ENCODE peak calls at places on chromosome 1, in seven cellular contexts. D is lower lobe of right lung, V is AG09309, C is tibial nerve, P is cardiac fibroblast, U is dorsolateral prefrontal cortex, Z is OCI-LY7. F is an unnamed sample.

GRCh38 chr1:23902611-23903278 is 10.4 kb downstream of the CNR2 start:
- DNase-seq in D (no peak), V (no peak), C (no peak), P (no peak), U (no peak), Z (no peak), F (peak; percentile 88)

GRCh38 chr1:20726932-20727745 is 5.4 kb downstream of the SH2D5 start:
- DNase-seq in D (no peak), V (no peak), C (no peak), P (no peak), U (peak; percentile 18), Z (no peak), F (no peak)

GRCh38 chr1:26994772-26995625 is 1.5 kb downstream of the TRNP1 start:
- DNase-seq in D (no peak), V (no peak), C (no peak), P (no peak), U (no peak), Z (peak; percentile 9), F (no peak)

GRCh38 chr1:2288308-2288707 is 60.2 kb downstream of the SKI start:
- DNase-seq in D (no peak), V (no peak), C (no peak), P (no peak), U (no peak), Z (no peak), F (no peak)

GRCh38 chr1:116538527-116538926 is 32.3 kb downstream of the CD58 start:
- DNase-seq in D (no peak), V (no peak), C (no peak), P (no peak), U (no peak), Z (no peak), F (no peak)

GRCh38 chr1:24082372-24082771 is 29.6 kb downstream of the MYOM3 start:
- DNase-seq in D (peak; percentile 36), V (no peak), C (no peak), P (no peak), U (no peak), Z (no peak), F (no peak)

GRCh38 chr1:173555651-173556305 is 47.1 kb downstream of the SLC9C2 start:
- DNase-seq in D (no peak), V (no peak), C (no peak), P (no peak), U (no peak), Z (no peak), F (no peak)

GRCh38 chr1:200099040-200099439 is 71.5 kb downstream of the NR5A2 start:
- DNase-seq in D (no peak), V (no peak), C (no peak), P (peak; percentile 67), U (no peak), Z (no peak), F (no peak)

GRCh38 chr1:36101546-36101945 is 12.9 kb downstream of the ADPRS start:
- DNase-seq in D (no peak), V (no peak), C (no peak), P (no peak), U (no peak), Z (no peak), F (no peak)

GRCh38 chr1:1304331-1305299 is 3.1 kb downstream of the ACAP3 start:
- DNase-seq in D (peak; percentile 69), V (peak; percentile 31), C (peak; percentile 62), P (peak; percentile 73), U (peak; percentile 97), Z (no peak), F (peak; percentile 81)

GRCh38 chr1:60068393-60069045 is 5.1 kb downstream of the C1orf87 start:
- DNase-seq in D (no peak), V (peak; percentile 63), C (no peak), P (peak; percentile 48), U (no peak), Z (no peak), F (no peak)

GRCh38 chr1:80910426-80910825 is 890.3 kb upstream of the ADGRL2 start:
- DNase-seq in D (no peak), V (no peak), C (no peak), P (no peak), U (no peak), Z (no peak), F (no peak)

GRCh38 chr1:41422306-41422705 is 61.1 kb downstream of the FOXO6 start:
- DNase-seq in D (no peak), V (no peak), C (no peak), P (no peak), U (no peak), Z (no peak), F (no peak)

GRCh38 chr1:235834620-235835019 is 32.1 kb downstream of the LYST start:
- DNase-seq in D (no peak), V (no peak), C (no peak), P (no peak), U (no peak), Z (no peak), F (no peak)

GRCh38 chr1:202237052-202237451 is 43.5 kb downstream of the LGR6 start:
- DNase-seq in D (no peak), V (no peak), C (no peak), P (peak; percentile 20), U (no peak), Z (peak; percentile 36), F (no peak)

GRCh38 chr1:116306837-116307442 is 66.1 kb upstream of the ATP1A1 start:
- DNase-seq in D (no peak), V (no peak), C (no peak), P (no peak), U (no peak), Z (no peak), F (no peak)

GRCh38 chr1:109714661-109715372 is 2.8 kb downstream of the GSTM5 start:
- DNase-seq in D (no peak), V (no peak), C (no peak), P (no peak), U (no peak), Z (no peak), F (peak; percentile 22)

GRCh38 chr1:225253784-225254183 is 174.1 kb downstream of the LBR start:
- DNase-seq in D (no peak), V (no peak), C (no peak), P (no peak), U (no peak), Z (no peak), F (no peak)
- H3K4me3 ChIP-seq in D (no peak overlapping the region), V (no peak overlapping the region), C (no peak overlapping the region), P (no peak overlapping the region), U (no peak overlapping the region), Z (no peak overlapping the region), F (no peak overlapping the region)

GRCh38 chr1:182035097-182035770 is 26.3 kb downstream of the ZNF648 start:
- DNase-seq in D (no peak), V (no peak), C (no peak), P (no peak), U (no peak), Z (peak; percentile 10), F (no peak)
- TF ChIP-seq CTCF in D (peak; percentile 9), V (peak; percentile 17), C (no peak), P (no peak), U (no peak), Z (peak; percentile 75), F (no peak)

DNA sequence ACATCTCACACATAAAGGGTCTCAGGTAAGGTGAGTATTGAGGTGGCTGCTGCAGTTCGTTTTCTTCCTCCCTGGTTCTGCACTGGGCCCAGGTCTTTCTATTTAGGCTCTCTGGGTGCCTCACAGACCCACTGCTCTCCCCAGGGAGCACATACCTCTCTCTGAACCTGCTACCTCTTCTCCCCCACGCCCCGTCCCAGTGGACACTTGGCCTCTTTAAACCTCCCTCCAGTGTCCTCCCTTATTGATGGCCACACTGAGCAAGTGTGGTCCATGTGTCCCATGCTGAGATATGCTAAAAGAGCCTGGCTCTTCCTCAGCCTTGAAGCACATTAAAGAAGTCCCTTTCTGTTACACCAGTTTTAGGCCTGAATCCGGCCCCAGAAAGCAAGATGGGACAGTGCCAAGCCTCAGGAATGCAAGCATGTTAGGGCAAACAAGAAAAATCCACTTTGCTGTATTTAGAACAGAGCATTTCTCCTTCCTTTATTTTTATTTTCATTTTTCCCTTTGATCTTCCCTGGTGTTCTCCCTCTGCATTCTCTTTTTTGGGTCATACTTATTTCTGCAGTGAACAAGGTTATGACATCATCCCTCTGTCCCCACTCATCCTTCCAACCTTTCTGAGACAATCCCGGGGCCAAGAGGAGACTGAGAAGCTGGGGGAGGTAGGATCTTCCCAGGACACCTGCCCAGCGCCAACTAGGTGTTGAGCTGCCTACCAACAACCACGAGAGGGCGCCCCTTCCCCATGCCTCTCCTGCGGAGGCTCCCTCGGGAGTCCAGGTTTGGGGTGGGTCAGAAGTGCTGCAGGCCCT is 5.0 kb upstream of the CHI3L2 start:
- DNase-seq in D (peak; percentile 85), V (no peak), C (peak; percentile 71), P (peak; percentile 64), U (peak; percentile 76), Z (peak; percentile 89), F (peak; percentile 91)
- H3K4me3 ChIP-seq in D (no peak overlapping the region), V (no peak overlapping the region), C (no peak overlapping the region), P (no peak overlapping the region), U (no peak overlapping the region), Z (peak overlapping the region; percentile 53), F (no peak overlapping the region)

GRCh38 chr1:18949689-18950414 is 6.6 kb downstream of the IFFO2 start:
- DNase-seq in D (peak; percentile 53), V (no peak), C (no peak), P (peak; percentile 65), U (no peak), Z (no peak), F (no peak)
- TF ChIP-seq CTCF in D (no peak), V (peak; percentile 27), C (peak; percentile 36), P (peak; percentile 36), U (no peak), Z (no peak), F (no peak)

DNA sequence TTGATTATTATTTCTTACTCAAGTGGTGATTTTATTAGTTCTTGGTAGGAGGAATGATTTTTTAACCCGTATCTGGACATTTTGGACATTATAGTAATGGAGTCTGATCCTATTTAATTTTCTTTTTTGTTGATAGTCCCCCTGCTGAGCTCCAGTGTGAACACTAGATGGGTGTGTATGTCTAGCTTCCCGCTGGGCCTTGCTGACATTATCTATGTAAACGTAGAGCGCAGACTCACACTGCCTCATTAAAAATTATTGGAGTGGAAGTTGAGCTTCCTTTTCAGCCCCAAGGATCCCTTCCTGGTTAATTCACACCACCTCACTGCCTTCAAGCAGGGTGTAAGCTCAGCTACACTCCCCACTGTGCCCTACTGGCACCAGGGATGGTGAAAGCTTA is 467.6 kb upstream of the PKN2 start:
- DNase-seq in D (no peak), V (no peak), C (no peak), P (no peak), U (no peak), Z (no peak), F (no peak)
- H3K4me3 ChIP-seq in D (no peak overlapping the region), V (no peak overlapping the region), C (no peak overlapping the region), P (no peak overlapping the region), U (no peak overlapping the region), Z (no peak overlapping the region), F (no peak overlapping the region)

GRCh38 chr1:17090844-17091243 is 28.4 kb downstream of the PADI2 start:
- DNase-seq in D (no peak), V (no peak), C (no peak), P (no peak), U (no peak), Z (no peak), F (peak; percentile 56)
- TF ChIP-seq CTCF in D (no peak), V (no peak), C (no peak), P (no peak), U (no peak), Z (no peak), F (no peak)